ENCODE peak calls at places on chromosomes 4 and X, in seven cellular contexts. S is naive thymus-derived CD4-positive, alpha-beta T cell; Y is CD8-positive, alpha-beta memory T cell; U is colonic mucosa; I is CD8-positive, alpha-beta T cell; D is BE2C; G is NT2/D1. F is an unnamed sample.
A peak's percentile ranks its signal among the peaks of the same experiment; 100 is the strongest.

GRCh38 chr4:124334119-124334518 is 378.4 kb downstream of the ANKRD50 start:
- DNase-seq in S (no peak), I (no peak), Y (no peak), G (peak; percentile 20), D (peak; percentile 43), U (peak; percentile 28), F (no peak)

GRCh38 chrX:109697855-109698254 is 35.2 kb downstream of the ACSL4 start:
- DNase-seq in D (no peak), U (no peak), Y (no peak), S (no peak), G (no peak), I (no peak), F (no peak)

GRCh38 chr4:155526452-155527169 is 140.0 kb upstream of the GUCY1A1 start:
- DNase-seq in U (no peak), D (no peak), I (no peak), Y (no peak), S (no peak), G (no peak), F (no peak)

GRCh38 chr4:68581382-68582338 is 5.5 kb upstream of the UGT2B17 start:
- DNase-seq in I (no peak), Y (no peak), S (no peak), G (no peak), U (no peak), D (no peak), F (no peak)

GRCh38 chr4:57374866-57375595 is 264.8 kb upstream of the IGFBP7 start:
- DNase-seq in D (no peak), U (no peak), G (peak; percentile 23), I (no peak), S (no peak), Y (no peak), F (no peak)

GRCh38 chrX:6184900-6185515 is 43.7 kb downstream of the NLGN4X start:
- DNase-seq in S (no peak), Y (no peak), I (no peak), D (no peak), G (no peak), U (no peak), F (no peak)

GRCh38 chr4:108036252-108036651 is 46.6 kb downstream of the HADH start:
- DNase-seq in D (no peak), I (peak; percentile 89), Y (peak; percentile 57), U (no peak), G (no peak), S (peak; percentile 93), F (no peak)

GRCh38 chrX:78104447-78105176 is 564 bp downstream of the PGK1 start:
- DNase-seq in I (peak; percentile 45), D (peak; percentile 33), S (peak; percentile 25), U (peak; percentile 69), G (no peak), Y (peak; percentile 49), F (peak; percentile 74)

GRCh38 chr4:55458164-55458563 is 62.4 kb downstream of the TMEM165 start:
- DNase-seq in Y (no peak), U (no peak), S (no peak), I (no peak), G (no peak), D (no peak), F (no peak)

GRCh38 chr4:120683902-120684540 is 238.5 kb downstream of the PRDM5 start:
- DNase-seq in I (no peak), Y (no peak), G (no peak), S (no peak), D (peak; percentile 35), U (no peak), F (no peak)

GRCh38 chr4:7196731-7197130 is 4.4 kb downstream of the SORCS2 start:
- DNase-seq in D (no peak), G (no peak), S (no peak), Y (no peak), I (no peak), U (no peak), F (no peak)

GRCh38 chr4:141046255-141046654 is 87.0 kb downstream of the RNF150 start:
- DNase-seq in D (no peak), I (no peak), Y (no peak), U (no peak), S (no peak), G (no peak), F (no peak)

GRCh38 chr4:56512166-56512565 is 6.6 kb downstream of the ARL9 start:
- DNase-seq in Y (no peak), G (no peak), U (no peak), D (no peak), S (no peak), I (no peak), F (no peak)

GRCh38 chr4:112075129-112075753 is 70.0 kb upstream of the FAM241A start:
- DNase-seq in D (peak; percentile 29), U (peak; percentile 38), G (peak; percentile 35), S (no peak), Y (no peak), I (no peak), F (no peak)

GRCh38 chrX:129726307-129727111 is 12.3 kb upstream of the XPNPEP2 start:
- DNase-seq in Y (peak; percentile 51), G (peak; percentile 30), U (peak; percentile 56), I (no peak), S (no peak), D (peak; percentile 58), F (no peak)

GRCh38 chr4:128660361-128660964 is 149.0 kb upstream of the JADE1 start:
- DNase-seq in I (no peak), S (no peak), Y (no peak), U (no peak), D (no peak), G (no peak), F (peak; percentile 75)

GRCh38 chrX:132266583-132267355 is 47.5 kb upstream of the RAP2C start:
- DNase-seq in G (no peak), Y (no peak), U (no peak), S (no peak), I (no peak), D (no peak), F (no peak)

GRCh38 chr4:81142744-81143143 is 72.3 kb downstream of the PRKG2 start:
- DNase-seq in U (peak; percentile 59), I (no peak), G (no peak), Y (no peak), S (no peak), D (no peak), F (no peak)

GRCh38 chr4:15451866-15452765 is 17.6 kb upstream of the CC2D2A start:
- DNase-seq in Y (no peak), S (no peak), I (no peak), G (no peak), U (no peak), D (no peak), F (no peak)

GRCh38 chr4:145580906-145581305 is 38.3 kb upstream of the MMAA start:
- DNase-seq in G (no peak), D (no peak), Y (no peak), U (no peak), I (no peak), S (no peak), F (no peak)

GRCh38 chrX:70292788-70293187 is 2.9 kb downstream of the KIF4A start:
- DNase-seq in D (no peak), U (no peak), G (no peak), I (no peak), Y (no peak), S (no peak), F (no peak)

DNA sequence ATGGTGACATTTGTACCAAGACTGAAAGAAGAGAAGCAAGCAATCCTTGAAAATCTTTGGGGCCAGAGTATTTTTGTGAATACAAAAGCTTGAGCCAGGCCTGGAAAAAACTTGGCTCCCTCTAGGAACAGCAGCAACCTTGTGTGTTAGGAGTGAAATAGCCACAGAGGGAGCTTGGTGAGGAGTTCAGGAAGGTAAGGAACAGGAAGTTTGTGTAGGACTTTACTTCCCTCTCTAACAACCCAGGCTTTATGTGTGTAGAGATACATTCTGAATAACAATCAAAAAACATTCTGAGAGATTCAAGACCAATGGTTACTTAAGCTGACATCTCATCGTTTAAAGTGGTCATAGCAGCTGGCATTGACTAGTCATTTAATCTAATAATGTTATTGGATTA is 668.5 kb downstream of the PCDH18 start:
- DNase-seq in I (no peak), S (no peak), D (peak; percentile 21), G (no peak), U (no peak), Y (no peak), F (no peak)
- H3K4me1 ChIP-seq in I (no peaks in the 10 kb centered on the region), S (no peaks in the 10 kb centered on the region), D (peaks cover 23% of the 10 kb centered on the region), G (no peaks in the 10 kb centered on the region), U (no peaks in the 10 kb centered on the region), Y (no peaks in the 10 kb centered on the region), F (no peaks in the 10 kb centered on the region)

DNA sequence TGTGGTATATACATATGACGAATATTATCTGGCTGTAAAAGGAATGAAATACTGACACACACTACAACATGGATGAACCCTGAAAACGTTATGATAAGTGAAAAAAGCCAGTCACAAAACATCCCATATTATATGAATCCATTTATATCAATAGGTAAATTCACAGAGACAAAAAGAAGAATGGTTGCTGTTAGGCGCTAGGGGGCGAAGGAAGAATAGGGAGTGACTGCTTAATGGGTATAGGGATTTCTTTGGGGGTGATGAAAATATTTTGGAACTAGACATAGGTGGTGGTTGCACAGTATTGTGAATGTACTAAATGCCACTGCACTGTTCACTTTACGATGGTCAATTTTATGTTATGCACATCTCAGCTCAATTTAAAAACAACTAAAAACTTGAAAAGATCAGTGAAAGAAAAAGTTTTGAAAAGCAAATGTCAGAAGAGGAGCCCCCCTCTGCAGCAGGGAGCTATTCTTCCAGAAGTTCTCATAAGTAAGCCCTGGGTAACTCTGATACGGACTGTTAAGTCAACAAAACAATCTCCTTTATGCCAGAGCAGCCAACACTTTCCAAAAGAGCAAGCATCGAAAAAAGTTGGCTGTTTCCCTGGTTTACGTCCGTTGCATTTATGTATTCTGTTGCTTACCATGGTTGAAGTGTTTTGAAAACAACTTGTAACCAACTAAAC is 96.3 kb upstream of the EGFL6 start:
- DNase-seq in G (no peak), S (no peak), U (no peak), D (no peak), I (no peak), Y (no peak), F (no peak)
- H3K4me1 ChIP-seq in G (no peaks in the 10 kb centered on the region), S (peaks cover 4% of the 10 kb centered on the region), U (no peaks in the 10 kb centered on the region), D (no peaks in the 10 kb centered on the region), I (peaks cover 11% of the 10 kb centered on the region), Y (peaks cover 16% of the 10 kb centered on the region), F (no peaks in the 10 kb centered on the region)

GRCh38 chr4:41205130-41205529 is 9.2 kb downstream of the APBB2 start:
- DNase-seq in S (no peak), D (no peak), I (no peak), U (no peak), Y (no peak), G (no peak), F (no peak)
- H3K4me1 ChIP-seq in S (no peaks in the 10 kb centered on the region), D (no peaks in the 10 kb centered on the region), I (no peaks in the 10 kb centered on the region), U (peaks cover 3% of the 10 kb centered on the region), Y (no peaks in the 10 kb centered on the region), G (peaks cover 3% of the 10 kb centered on the region), F (peaks cover 56% of the 10 kb centered on the region)

GRCh38 chr4:71113294-71113693 is 119.8 kb downstream of the DCK start:
- DNase-seq in S (no peak), Y (no peak), U (peak; percentile 41), D (no peak), G (no peak), I (no peak), F (no peak)

GRCh38 chr4:71107732-71108131 is 114.3 kb downstream of the DCK start:
- DNase-seq in I (no peak), U (no peak), Y (no peak), G (no peak), D (no peak), S (no peak), F (no peak)

DNA sequence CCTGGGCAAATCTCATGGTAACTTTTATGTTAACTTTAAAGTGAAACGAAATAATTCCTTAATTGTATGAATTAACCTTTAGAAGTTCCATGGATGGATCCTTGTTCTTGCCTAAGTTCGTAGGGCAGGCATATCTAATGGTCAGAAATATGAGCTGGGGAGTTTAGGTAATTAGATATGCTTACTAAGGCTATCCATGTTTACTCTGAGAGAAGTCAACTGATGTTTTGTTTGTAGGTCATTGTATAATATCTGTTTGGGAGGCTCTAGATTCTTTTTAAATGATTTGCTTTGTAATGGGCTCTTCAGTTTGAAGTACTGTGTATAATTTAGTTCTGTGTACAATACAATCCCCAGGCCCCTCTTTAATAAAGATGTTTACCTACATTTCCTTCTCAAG is 117.0 kb downstream of the DCK start:
- DNase-seq in G (no peak), S (no peak), U (no peak), D (no peak), I (no peak), Y (no peak), F (no peak)
- H3K4me1 ChIP-seq in G (no peaks in the 10 kb centered on the region), S (peaks cover 6% of the 10 kb centered on the region), U (no peaks in the 10 kb centered on the region), D (no peaks in the 10 kb centered on the region), I (peaks cover 27% of the 10 kb centered on the region), Y (peaks cover 31% of the 10 kb centered on the region), F (no peaks in the 10 kb centered on the region)